ENCODE peak calls at places on chromosomes 11 and 22, in nine cellular contexts. V is stomach, X is endothelial cell of umbilical vein, M is breast epithelium, N is A549, T is Peyer's patch, F is IMR-90, Y is tibial nerve, L is H1. H is an unnamed sample.

GRCh38 chr11:130772266-130773227 is 143.7 kb downstream of the SNX19 start:
- DNase-seq in V (peak; percentile 29), X (peak; percentile 16), M (peak; percentile 68), N (no peak), T (no peak), F (peak; percentile 97), Y (peak; percentile 78), L (no peak), H (peak; percentile 46)

GRCh38 chr22:44882226-44882905 is 127.4 kb downstream of the PHF21B start:
- DNase-seq in V (no peak), X (no peak), M (no peak), N (no peak), T (no peak), F (no peak), Y (no peak), L (no peak), H (no peak)

GRCh38 chr11:45530776-45531175 is 134.6 kb downstream of the CHST1 start:
- DNase-seq in V (no peak), X (no peak), M (no peak), N (no peak), T (no peak), F (no peak), Y (no peak), L (no peak), H (no peak)

GRCh38 chr22:48700566-48701295 is 1126.9 kb downstream of the BRD1 start:
- DNase-seq in V (no peak), X (no peak), M (no peak), N (no peak), T (no peak), F (no peak), Y (no peak), L (no peak), H (no peak)

GRCh38 chr11:4881860-4882500 is at the start of gene OR51T1:
- DNase-seq in V (no peak), X (no peak), M (no peak), N (no peak), T (no peak), F (peak; percentile 40), Y (no peak), L (no peak), H (no peak)

GRCh38 chr11:78920329-78920728 is 345.7 kb upstream of the NARS2 start:
- DNase-seq in V (no peak), X (no peak), M (no peak), N (no peak), T (no peak), F (no peak), Y (no peak), L (no peak), H (no peak)

GRCh38 chr11:67053896-67054850 is 2.5 kb upstream of the RHOD start:
- DNase-seq in V (peak; percentile 63), X (peak; percentile 57), M (no peak), N (peak; percentile 98), T (peak; percentile 78), F (peak; percentile 91), Y (peak; percentile 46), L (peak; percentile 23), H (peak; percentile 97)

GRCh38 chr11:84383571-84383970 is 1097.4 kb upstream of the CCDC90B start:
- DNase-seq in V (no peak), X (no peak), M (no peak), N (no peak), T (no peak), F (no peak), Y (no peak), L (no peak), H (no peak)

GRCh38 chr11:60194511-60194910 is 11.6 kb upstream of the MS4A6A start:
- DNase-seq in V (no peak), X (peak; percentile 88), M (no peak), N (no peak), T (no peak), F (no peak), Y (no peak), L (no peak), H (no peak)

GRCh38 chr11:63608353-63609345 is 5.6 kb downstream of the PLAAT3 start:
- DNase-seq in V (peak; percentile 13), X (no peak), M (no peak), N (no peak), T (no peak), F (peak; percentile 66), Y (no peak), L (no peak), H (peak; percentile 43)

GRCh38 chr11:107018274-107018901 is at the start of gene GUCY1A2:
- DNase-seq in V (no peak), X (no peak), M (no peak), N (no peak), T (peak; percentile 43), F (no peak), Y (no peak), L (no peak), H (no peak)

GRCh38 chr11:116707250-116707649 is 65.5 kb downstream of the BUD13 start:
- DNase-seq in V (peak; percentile 58), X (no peak), M (no peak), N (no peak), T (peak; percentile 83), F (no peak), Y (no peak), L (no peak), H (no peak)

GRCh38 chr11:6217722-6218121 is 12.4 kb downstream of the C11orf42 start:
- DNase-seq in V (no peak), X (no peak), M (no peak), N (no peak), T (no peak), F (no peak), Y (no peak), L (no peak), H (no peak)

GRCh38 chr22:36569999-36570398 is 41.0 kb upstream of the EIF3D start:
- DNase-seq in V (no peak), X (peak; percentile 10), M (no peak), N (peak; percentile 29), T (no peak), F (peak; percentile 27), Y (no peak), L (peak; percentile 38), H (peak; percentile 14)

GRCh38 chr22:24460418-24461089 is 33.2 kb downstream of the ADORA2A start:
- DNase-seq in V (no peak), X (peak; percentile 51), M (no peak), N (no peak), T (no peak), F (peak; percentile 28), Y (no peak), L (no peak), H (no peak)

GRCh38 chr11:84420261-84420660 is 1134.1 kb upstream of the CCDC90B start:
- DNase-seq in V (no peak), X (no peak), M (no peak), N (no peak), T (no peak), F (no peak), Y (no peak), L (no peak), H (no peak)

GRCh38 chr11:2345050-2345449 is 32.1 kb upstream of the CD81 start:
- DNase-seq in V (no peak), X (no peak), M (no peak), N (no peak), T (no peak), F (no peak), Y (no peak), L (no peak), H (no peak)

GRCh38 chr22:34068011-34068410 is 147.7 kb upstream of the LARGE1 start:
- DNase-seq in V (no peak), X (no peak), M (no peak), N (no peak), T (no peak), F (no peak), Y (no peak), L (no peak), H (no peak)

GRCh38 chr11:23212829-23213228 is 352.6 kb upstream of the CCDC179 start:
- DNase-seq in V (no peak), X (no peak), M (no peak), N (no peak), T (no peak), F (no peak), Y (no peak), L (no peak), H (no peak)

GRCh38 chr22:17537155-17537554 is 26.1 kb upstream of the SLC25A18 start:
- DNase-seq in V (no peak), X (no peak), M (no peak), N (no peak), T (no peak), F (no peak), Y (no peak), L (no peak), H (no peak)

GRCh38 chr22:29022101-29022817 is 39.4 kb downstream of the C22orf31 start:
- DNase-seq in V (no peak), X (no peak), M (no peak), N (no peak), T (no peak), F (no peak), Y (no peak), L (no peak), H (no peak)
- TF ChIP-seq POLR2A in V (no peak), X (no peak), M (no peak), N (no peak), T (no peak), F (no peak), Y (no peak), L (no peak), H (no peak)

GRCh38 chr22:30325724-30326703 is 727 bp downstream of the TBC1D10A start:
- DNase-seq in V (peak; percentile 53), X (no peak), M (peak; percentile 45), N (no peak), T (peak; percentile 57), F (no peak), Y (no peak), L (no peak), H (no peak)
- TF ChIP-seq POLR2A in V (no peak), X (peak; percentile 7), M (no peak), N (no peak), T (no peak), F (no peak), Y (no peak), L (no peak), H (no peak)

GRCh38 chr11:70397983-70398833 is at the start of gene CTTN:
- DNase-seq in V (peak; percentile 83), X (peak; percentile 87), M (peak; percentile 64), N (peak; percentile 92), T (peak; percentile 90), F (peak; percentile 85), Y (peak; percentile 77), L (peak; percentile 80), H (peak; percentile 81)
- TF ChIP-seq POLR2A in V (no peak), X (peak; percentile 69), M (peak; percentile 21), N (peak; percentile 57), T (peak; percentile 78), F (peak; percentile 89), Y (peak; percentile 63), L (peak; percentile 70), H (peak; percentile 64)

DNA sequence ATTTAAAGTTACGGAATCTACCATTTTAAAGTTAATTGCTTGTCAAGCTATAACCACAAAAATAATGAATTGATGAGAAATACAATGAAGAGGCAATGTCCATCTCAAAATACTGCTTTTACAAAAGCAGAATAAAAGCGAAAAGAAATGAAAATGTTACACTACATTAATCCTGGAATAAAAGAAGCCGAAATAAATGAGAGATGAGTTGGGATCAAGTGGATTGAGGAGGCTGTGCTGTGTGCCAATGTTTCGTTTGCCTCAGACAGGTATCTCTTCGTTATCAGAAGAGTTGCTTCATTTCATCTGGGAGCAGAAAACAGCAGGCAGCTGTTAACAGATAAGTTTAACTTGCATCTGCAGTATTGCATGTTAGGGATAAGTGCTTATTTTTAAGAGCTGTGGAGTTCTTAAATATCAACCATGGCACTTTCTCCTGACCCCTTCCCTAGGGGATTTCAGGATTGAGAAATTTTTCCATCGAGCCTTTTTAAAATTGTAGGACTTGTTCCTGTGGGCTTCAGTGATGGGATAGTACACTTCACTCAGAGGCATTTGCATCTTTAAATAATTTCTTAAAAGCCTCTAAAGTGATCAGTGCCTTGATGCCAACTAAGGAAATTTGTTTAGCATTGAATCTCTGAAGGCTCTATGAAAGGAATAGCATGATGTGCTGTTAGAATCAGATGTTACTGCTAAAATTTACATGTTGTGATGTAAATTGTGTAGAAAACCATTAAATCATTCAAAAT is 4.2 kb downstream of the MALAT1 start:
- DNase-seq in V (no peak), X (peak; percentile 36), M (no peak), N (no peak), T (no peak), F (peak; percentile 64), Y (peak; percentile 30), L (no peak), H (no peak)
- TF ChIP-seq POLR2A in V (no peak), X (peak; percentile 83), M (peak; percentile 30), N (no peak), T (peak; percentile 50), F (no peak), Y (peak; percentile 9), L (peak; percentile 94), H (no peak)

H was measured in H54.